ENCODE peak calls at places on chromosome 20, in seven cellular contexts. A is neuronal stem cell, I is T1000, C is adrenal gland, Q is uterus, U is RWPE2, E is T-helper 1 cell. K is an unnamed sample.
A peak's percentile ranks its signal among the peaks of the same experiment; 100 is the strongest.

GRCh38 chr20:58891686-58892125 is 39.2 kb downstream of the GNAS start:
- DNase-seq in A (peak; percentile 51), I (no peak), C (peak; percentile 39), Q (peak; percentile 42), U (no peak), E (peak; percentile 28), K (no peak)

GRCh38 chr20:40255368-40255767 is 433.7 kb downstream of the MAFB start:
- DNase-seq in A (no peak), I (no peak), C (no peak), Q (no peak), U (no peak), E (no peak), K (no peak)

GRCh38 chr20:50772418-50773185 is 22.3 kb upstream of the BCAS4 start:
- DNase-seq in A (no peak), I (no peak), C (no peak), Q (peak; percentile 6), U (peak; percentile 64), E (no peak), K (no peak)

GRCh38 chr20:51497542-51498467 is 44.7 kb downstream of the NFATC2 start:
- DNase-seq in A (no peak), I (no peak), C (peak; percentile 55), Q (no peak), U (peak; percentile 67), E (peak; percentile 30), K (peak; percentile 86)

GRCh38 chr20:24912397-24913075 is 36.5 kb upstream of the CST7 start:
- DNase-seq in A (no peak), I (no peak), C (no peak), Q (no peak), U (no peak), E (no peak), K (no peak)

GRCh38 chr20:17365831-17366230 is 139.0 kb downstream of the PCSK2 start:
- DNase-seq in A (no peak), I (no peak), C (no peak), Q (no peak), U (no peak), E (no peak), K (no peak)

GRCh38 chr20:33871362-33871761 is 60.2 kb downstream of the CHMP4B start:
- DNase-seq in A (no peak), I (no peak), C (peak; percentile 40), Q (peak; percentile 19), U (no peak), E (no peak), K (no peak)

GRCh38 chr20:40486297-40486696 is 202.7 kb downstream of the MAFB start:
- DNase-seq in A (no peak), I (no peak), C (no peak), Q (no peak), U (no peak), E (no peak), K (no peak)

GRCh38 chr20:2822073-2822472 is 5.9 kb downstream of the TMEM239 start:
- DNase-seq in A (no peak), I (no peak), C (no peak), Q (no peak), U (no peak), E (peak; percentile 18), K (no peak)